ENCODE peak calls at places on chromosomes 13 and 19, in ten cellular contexts. N is neural progenitor cell, L is LNCaP clone FGC, R is left ventricle myocardium inferior, O is AG04450, I is AG09309, M is fibroblast of the aortic adventitia, D is fibroblast of pulmonary artery, W is right atrium auricular region, T is BJ. P is an unnamed sample.

GRCh38 chr13:51000576-51001260 is 91.1 kb downstream of the RNASEH2B start:
- DNase-seq in N (no peak), L (peak), R (peak), O (peak), I (peak), M (peak), D (peak), W (peak), T (no peak), P (peak)

GRCh38 chr19:13058951-13059660 is 43.6 kb downstream of the LYL1 start:
- DNase-seq in N (peak), L (no peak), R (no peak), O (no peak), I (no peak), M (no peak), D (no peak), W (no peak), T (no peak), P (no peak)

GRCh38 chr13:98706446-98707110 is 45.9 kb downstream of the SLC15A1 start:
- DNase-seq in N (no peak), L (peak), R (no peak), O (no peak), I (no peak), M (peak), D (peak), W (no peak), T (no peak), P (peak)

GRCh38 chr13:27043013-27043412 is 128.6 kb downstream of the USP12 start:
- DNase-seq in N (no peak), L (peak), R (no peak), O (peak), I (peak), M (peak), D (peak), W (no peak), T (peak), P (peak)

GRCh38 chr13:111251646-111252448 is 68.6 kb upstream of the TEX29 start:
- DNase-seq in N (no peak), L (no peak), R (no peak), O (no peak), I (no peak), M (no peak), D (peak), W (no peak), T (no peak), P (peak)

GRCh38 chr19:1263198-1263597 is 5.9 kb upstream of the CIRBP start:
- DNase-seq in N (no peak), L (no peak), R (no peak), O (no peak), I (no peak), M (no peak), D (no peak), W (no peak), T (no peak), P (no peak)

GRCh38 chr19:33374406-33374703 is 846 bp downstream of the CEBPG start:
- DNase-seq in N (peak), L (no peak), R (no peak), O (no peak), I (no peak), M (peak), D (no peak), W (no peak), T (no peak), P (peak)

GRCh38 chr19:8388612-8388958 is 1.6 kb upstream of the RAB11B start:
- DNase-seq in N (no peak), L (no peak), R (no peak), O (no peak), I (no peak), M (no peak), D (no peak), W (no peak), T (no peak), P (no peak)

GRCh38 chr19:16435999-16436650 is 35.6 kb downstream of the EPS15L1 start:
- DNase-seq in N (no peak), L (no peak), R (no peak), O (no peak), I (no peak), M (peak), D (peak), W (no peak), T (no peak), P (peak)

GRCh38 chr19:782195-783043 is 14.8 kb upstream of the PTBP1 start:
- DNase-seq in N (peak), L (no peak), R (no peak), O (no peak), I (no peak), M (peak), D (peak), W (no peak), T (no peak), P (peak)

GRCh38 chr19:1780272-1780957 is 27.1 kb downstream of the ONECUT3 start:
- DNase-seq in N (no peak), L (no peak), R (no peak), O (no peak), I (no peak), M (no peak), D (no peak), W (no peak), T (no peak), P (peak)

GRCh38 chr13:44171151-44171550 is 202.5 kb upstream of the SERP2 start:
- DNase-seq in N (no peak), L (no peak), R (no peak), O (no peak), I (no peak), M (no peak), D (no peak), W (no peak), T (no peak), P (no peak)

GRCh38 chr19:47511128-47511517 is 3.7 kb downstream of the NAPA start:
- DNase-seq in N (no peak), L (no peak), R (peak), O (no peak), I (no peak), M (no peak), D (peak), W (no peak), T (no peak), P (no peak)

GRCh38 chr19:2271516-2272103 is 10.4 kb downstream of the PEAK3 start:
- DNase-seq in N (peak), L (no peak), R (no peak), O (no peak), I (no peak), M (peak), D (peak), W (peak), T (no peak), P (peak)

GRCh38 chr19:33564836-33565338 is 43.3 kb upstream of the PEPD start:
- DNase-seq in N (no peak), L (no peak), R (no peak), O (no peak), I (no peak), M (no peak), D (no peak), W (no peak), T (no peak), P (no peak)

GRCh38 chr13:65653548-65654078 is 1576.5 kb downstream of the PCDH9 start:
- DNase-seq in N (no peak), L (no peak), R (no peak), O (no peak), I (no peak), M (no peak), D (no peak), W (no peak), T (no peak), P (no peak)

GRCh38 chr19:42108527-42109389 is 23.5 kb downstream of the POU2F2 start:
- DNase-seq in N (peak), L (peak), R (peak), O (peak), I (no peak), M (peak), D (peak), W (peak), T (no peak), P (peak)

GRCh38 chr13:23672616-23673015 is 102.4 kb downstream of the TNFRSF19 start:
- DNase-seq in N (no peak), L (no peak), R (no peak), O (no peak), I (no peak), M (no peak), D (peak), W (no peak), T (no peak), P (no peak)

GRCh38 chr19:19460258-19460731 is 54.8 kb downstream of the GATAD2A start:
- DNase-seq in N (no peak), L (no peak), R (no peak), O (no peak), I (no peak), M (no peak), D (no peak), W (no peak), T (no peak), P (no peak)

GRCh38 chr19:14472202-14472961 is 2.8 kb downstream of the PTGER1 start:
- DNase-seq in N (peak), L (no peak), R (peak), O (no peak), I (no peak), M (peak), D (peak), W (no peak), T (no peak), P (peak)

GRCh38 chr19:14473073-14473790 is 1.9 kb downstream of the PTGER1 start:
- DNase-seq in N (no peak), L (no peak), R (no peak), O (no peak), I (no peak), M (no peak), D (no peak), W (no peak), T (no peak), P (no peak)

GRCh38 chr19:14473915-14474578 is 1.1 kb downstream of the PTGER1 start:
- DNase-seq in N (no peak), L (no peak), R (no peak), O (no peak), I (no peak), M (no peak), D (no peak), W (no peak), T (no peak), P (no peak)

GRCh38 chr19:14470031-14470876 is 4.9 kb downstream of the PTGER1 start:
- DNase-seq in N (no peak), L (no peak), R (no peak), O (no peak), I (no peak), M (no peak), D (no peak), W (no peak), T (no peak), P (no peak)

DNA sequence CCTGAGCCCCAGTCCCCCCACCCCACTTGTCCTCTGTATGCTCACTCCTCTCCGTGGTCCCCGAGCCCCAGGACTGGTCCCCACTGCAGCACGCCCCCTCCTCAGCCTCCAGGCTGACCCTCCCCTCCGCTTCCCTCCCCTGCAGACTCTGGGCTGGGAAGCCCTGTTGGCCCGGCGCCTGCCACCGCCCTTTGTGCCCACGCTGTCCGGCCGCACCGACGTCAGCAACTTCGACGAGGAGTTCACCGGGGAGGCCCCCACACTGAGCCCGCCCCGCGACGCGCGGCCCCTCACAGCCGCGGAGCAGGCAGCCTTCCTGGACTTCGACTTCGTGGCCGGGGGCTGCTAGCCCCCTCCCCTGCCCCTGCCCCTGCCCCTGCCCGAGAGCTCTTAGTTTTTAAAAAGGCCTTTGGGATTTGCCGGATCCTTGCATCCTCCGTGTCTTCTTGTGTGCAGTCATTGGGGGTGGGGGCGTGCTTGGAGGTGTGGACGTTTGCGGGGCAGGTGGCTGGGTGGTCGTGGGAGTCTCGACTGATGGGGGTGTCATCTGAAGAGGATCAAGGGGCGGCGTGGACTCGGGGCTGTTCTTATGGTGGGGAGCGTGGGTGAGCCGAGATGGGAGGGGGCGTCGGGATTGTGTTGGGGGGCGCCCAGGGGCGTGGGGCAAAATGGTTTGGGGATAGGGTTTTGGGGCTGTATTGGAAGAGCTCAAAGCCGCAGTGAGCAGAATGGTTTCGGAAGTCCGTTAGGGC is 3.5 kb downstream of the PTGER1 start:
- DNase-seq in N (no peak), L (no peak), R (no peak), O (no peak), I (no peak), M (no peak), D (no peak), W (no peak), T (no peak), P (no peak)
- TF ChIP-seq CTCF in N (no peak), L (no peak), R (no peak), O (no peak), I (no peak), M (no peak), D (no peak), W (no peak), T (no peak), P (no peak)

DNA sequence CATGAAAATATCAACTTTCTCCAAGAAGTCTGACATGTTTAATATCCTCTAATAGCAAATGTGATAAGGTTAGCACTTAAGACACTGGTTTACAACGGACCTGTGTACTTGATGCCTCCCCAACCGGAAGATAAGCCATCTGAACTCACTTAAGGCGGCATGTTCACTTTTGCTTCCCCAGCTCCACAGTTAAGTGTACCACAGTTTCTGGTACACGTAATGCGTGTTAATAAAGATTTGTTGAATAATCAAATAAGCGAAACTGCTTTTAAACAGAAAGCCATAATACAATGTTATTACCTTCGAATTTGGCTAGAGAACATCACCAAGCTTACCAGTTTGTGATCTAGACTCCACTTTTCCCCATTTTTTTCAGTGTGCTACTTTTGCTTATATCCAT is 1.4 kb upstream of the PAN3 start:
- DNase-seq in N (no peak), L (no peak), R (no peak), O (no peak), I (no peak), M (peak), D (no peak), W (no peak), T (no peak), P (no peak)
- H3K4me3 ChIP-seq in N (peak), L (peak), R (peak), O (peak), I (peak), M (peak), D (peak), W (peak), T (peak), P (peak)

GRCh38 chr13:33464345-33464744 is 178.8 kb upstream of the STARD13 start:
- DNase-seq in N (no peak), L (no peak), R (no peak), O (no peak), I (no peak), M (no peak), D (no peak), W (no peak), T (no peak), P (no peak)

GRCh38 chr13:33467556-33467955 is 182.0 kb upstream of the STARD13 start:
- DNase-seq in N (no peak), L (no peak), R (no peak), O (no peak), I (no peak), M (no peak), D (no peak), W (no peak), T (no peak), P (no peak)

GRCh38 chr13:33471182-33471581 is 185.6 kb upstream of the STARD13 start:
- DNase-seq in N (peak), L (no peak), R (no peak), O (no peak), I (no peak), M (no peak), D (no peak), W (no peak), T (no peak), P (no peak)

GRCh38 chr13:33462109-33462508 is 176.6 kb upstream of the STARD13 start:
- DNase-seq in N (no peak), L (no peak), R (no peak), O (no peak), I (no peak), M (no peak), D (no peak), W (no peak), T (no peak), P (no peak)

DNA sequence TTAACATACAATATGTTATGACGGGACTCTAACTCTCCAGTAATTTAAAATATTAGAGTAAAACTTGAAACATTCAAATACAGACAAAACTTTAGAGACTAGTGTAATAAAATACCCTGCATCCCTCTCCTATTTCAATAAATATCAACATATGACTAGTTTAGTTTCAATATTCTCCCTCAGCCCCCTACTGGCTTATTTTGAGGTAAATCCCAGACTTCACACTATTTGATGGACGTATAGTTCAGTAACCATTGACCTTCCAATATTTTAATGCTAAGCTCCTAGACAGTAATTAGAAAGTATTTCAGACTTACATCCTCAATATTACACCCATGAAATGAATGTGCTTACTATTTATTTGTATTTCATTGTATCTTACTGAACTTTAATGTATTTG is 180.7 kb upstream of the STARD13 start:
- DNase-seq in N (no peak), L (no peak), R (no peak), O (no peak), I (no peak), M (no peak), D (no peak), W (no peak), T (no peak), P (peak)
- TF ChIP-seq CTCF in N (no peak), L (no peak), R (no peak), O (peak), I (no peak), M (no peak), D (peak), W (no peak), T (no peak), P (no peak)

DNA sequence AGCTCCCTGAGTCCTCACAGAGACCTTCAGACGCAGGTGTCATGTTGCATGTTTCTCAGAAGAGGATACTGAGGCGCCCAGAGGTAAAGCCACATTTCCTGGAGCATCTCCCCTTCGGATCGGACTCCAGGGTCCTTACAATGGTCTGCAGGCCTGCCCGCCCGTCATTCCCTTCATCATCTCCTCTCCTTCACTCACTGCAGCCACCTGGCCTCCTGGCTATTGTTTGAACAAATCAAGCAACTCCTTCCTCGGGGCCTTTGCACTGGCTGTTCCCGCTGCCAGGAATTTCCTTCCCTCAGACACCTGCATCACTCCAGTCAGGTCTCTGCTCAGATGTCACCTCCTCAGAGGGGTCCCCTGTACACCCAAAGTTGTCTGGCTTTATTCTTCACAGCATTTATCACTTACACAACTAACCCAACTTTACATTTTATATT is 20.3 kb downstream of the CEACAM16 start:
- DNase-seq in N (no peak), L (no peak), R (no peak), O (no peak), I (no peak), M (no peak), D (no peak), W (no peak), T (no peak), P (no peak)
- H3K4me3 ChIP-seq in N (no peak), L (no peak), R (no peak), O (no peak), I (no peak), M (no peak), D (no peak), W (no peak), T (no peak), P (no peak)